ENCODE peak calls at places on chromosomes 7 and 10, in four cellular contexts. Y is A549, Z is right atrium auricular region, K is WTC11. Q is an unnamed sample.

GRCh38 chr10:34994565-34995142 is 95.5 kb downstream of the CUL2 start:
- DNase-seq in Y (peak; percentile 77), Z (no peak), K (peak; percentile 74), Q (peak; percentile 72)

GRCh38 chr7:130374507-130374906 is 5.8 kb upstream of the CPA1 start:
- DNase-seq in Y (no peak), Z (no peak), K (no peak), Q (no peak)

GRCh38 chr10:15738237-15738928 is 18.7 kb upstream of the ITGA8 start:
- DNase-seq in Y (no peak), Z (no peak), K (no peak), Q (no peak)

GRCh38 chr7:105014725-105015630 is 973 bp downstream of the KMT2E start:
- DNase-seq in Y (peak; percentile 58), Z (no peak), K (peak; percentile 27), Q (peak; percentile 23)

GRCh38 chr10:108721874-108722273 is 1201.4 kb downstream of the XPNPEP1 start:
- DNase-seq in Y (no peak), Z (no peak), K (no peak), Q (no peak)

GRCh38 chr7:131424219-131424822 is 96.6 kb downstream of the MKLN1 start:
- DNase-seq in Y (peak; percentile 19), Z (no peak), K (no peak), Q (no peak)

GRCh38 chr10:17910144-17910789 is 41.5 kb upstream of the SLC39A12 start:
- DNase-seq in Y (peak; percentile 36), Z (no peak), K (peak; percentile 36), Q (peak; percentile 20)

GRCh38 chr10:87590705-87591588 is 68.7 kb upstream of the PAPSS2 start:
- DNase-seq in Y (no peak), Z (no peak), K (no peak), Q (no peak)

GRCh38 chr10:123884907-123885381 is 6.7 kb downstream of the CPXM2 start:
- DNase-seq in Y (no peak), Z (no peak), K (no peak), Q (no peak)

GRCh38 chr10:96588601-96589419 is 2.0 kb upstream of the TM9SF3 start:
- DNase-seq in Y (no peak), Z (no peak), K (no peak), Q (no peak)

GRCh38 chr10:46237815-46238510 is 48.8 kb upstream of the ANTXRL start:
- DNase-seq in Y (no peak), Z (peak; percentile 5), K (no peak), Q (no peak)

DNA sequence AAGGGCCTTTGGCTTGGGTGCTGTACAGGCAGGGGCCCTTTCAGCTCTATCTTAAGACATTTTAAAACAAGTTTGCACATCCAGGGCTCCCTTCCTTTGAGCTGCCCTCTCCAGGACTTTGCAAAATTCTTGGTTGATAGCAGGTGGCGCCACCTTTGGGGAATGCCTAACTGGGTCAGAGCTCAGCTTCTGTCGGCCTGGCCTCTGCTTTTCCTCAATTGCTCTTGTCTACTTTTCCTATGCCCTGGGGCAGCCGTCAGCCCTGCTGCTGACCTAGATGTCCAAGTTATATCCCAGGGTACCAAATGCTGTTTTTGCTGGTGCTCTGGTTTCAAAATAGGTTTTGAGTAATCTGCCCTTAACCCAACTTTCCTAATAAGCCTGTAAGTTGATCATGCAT is 65.8 kb downstream of the APBB1IP start:
- DNase-seq in Y (no peak), Z (no peak), K (peak; percentile 44), Q (peak; percentile 38)
- TF ChIP-seq CTCF in Y (peak; percentile 25), Z (no peak), K (no peak), Q (peak; percentile 35)

GRCh38 chr7:2141656-2142055 is 91.1 kb downstream of the MAD1L1 start:
- DNase-seq in Y (no peak), Z (no peak), K (no peak), Q (no peak)
- TF ChIP-seq CTCF in Y (no peak), Z (no peak), K (no peak), Q (no peak)

DNA sequence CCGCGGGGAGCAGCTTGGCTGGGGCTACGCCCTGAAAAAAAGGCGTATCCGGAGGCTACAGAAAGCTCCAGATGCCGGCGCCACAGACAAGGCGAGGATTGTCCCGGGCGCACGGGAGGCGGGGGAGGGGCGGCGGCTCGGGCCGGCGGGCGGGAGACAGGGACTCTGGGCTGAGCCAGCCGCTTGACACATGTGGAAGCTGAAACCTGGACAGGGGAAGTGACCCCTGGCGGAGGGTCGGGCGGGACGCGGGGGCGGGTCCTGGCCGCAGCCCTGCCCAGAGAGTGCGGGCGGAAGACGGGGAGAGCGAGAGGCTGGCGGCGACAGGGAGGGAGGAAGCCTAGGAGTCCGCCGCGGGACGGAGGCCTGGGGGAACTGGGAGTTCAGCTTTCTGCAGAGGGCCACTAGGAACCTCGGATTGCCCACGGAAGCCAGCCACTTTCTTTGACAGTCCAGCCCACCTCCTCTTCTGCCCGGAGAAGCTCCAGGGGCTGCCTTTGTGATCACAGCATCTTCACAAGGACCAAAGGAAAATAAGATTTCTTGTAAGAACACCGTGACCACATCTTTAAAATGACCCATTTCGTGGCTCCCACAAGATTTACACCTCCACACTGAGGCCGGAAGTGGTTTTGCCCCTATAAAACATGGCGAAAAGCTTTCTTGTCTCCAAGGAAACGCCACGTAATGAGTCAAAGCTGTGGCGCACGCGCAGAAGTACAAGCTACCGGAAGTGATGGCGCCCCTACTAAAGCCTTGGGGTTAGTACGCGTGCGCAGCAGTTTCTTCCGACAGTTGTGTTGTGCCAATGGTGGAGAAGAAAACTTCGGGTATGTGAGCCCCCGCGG is at the start of the genes PLOD3 and ZNHIT1:
- DNase-seq in Y (peak; percentile 100), Z (peak; percentile 98), K (peak; percentile 96), Q (peak; percentile 85)
- TF ChIP-seq CTCF in Y (no peak), Z (peak; percentile 47), K (no peak), Q (peak; percentile 15)

DNA sequence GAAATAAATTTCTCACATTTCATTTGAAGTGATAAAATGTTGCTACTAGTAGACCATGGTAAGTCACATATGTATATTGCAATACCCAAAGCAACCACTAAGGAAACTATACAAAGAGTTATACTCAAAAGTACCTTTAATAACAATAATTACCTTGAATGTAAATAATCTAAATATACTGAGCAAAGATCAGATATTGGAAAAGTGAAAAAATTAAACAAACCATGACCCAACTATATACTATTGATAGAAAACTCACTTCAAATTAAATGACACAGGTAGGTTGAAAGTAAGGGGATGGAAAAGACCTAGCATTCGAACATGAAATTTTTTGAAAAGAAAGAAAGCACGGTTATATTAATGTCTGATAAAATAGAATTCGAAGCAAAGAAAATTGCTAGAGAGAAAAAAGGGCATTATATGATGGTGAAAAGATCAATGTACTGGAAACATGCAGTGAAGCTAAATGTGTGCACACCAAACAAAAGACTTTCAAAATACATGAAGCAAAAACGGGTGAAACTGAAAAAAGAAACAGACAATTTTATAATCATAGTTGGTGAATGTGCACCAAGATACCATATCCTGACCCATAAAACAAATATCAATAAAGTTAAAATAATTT is 29.1 kb downstream of the TFPI2 start:
- DNase-seq in Y (no peak), Z (no peak), K (no peak), Q (no peak)
- TF ChIP-seq CTCF in Y (peak; percentile 4), Z (peak; percentile 41), K (no peak), Q (no peak)